ENCODE peak calls at places on chromosomes 16 and 17, in six cellular contexts. K, Y, S, V, F and J are unnamed samples.

GRCh38 chr16:78996806-78997205 is 603.7 kb downstream of the MAF start:
- DNase-seq in K (no peak), Y (no peak), S (no peak), V (no peak), F (no peak), J (no peak)

GRCh38 chr17:82927661-82928601 is 88.1 kb upstream of the ZNF750 start:
- DNase-seq in K (no peak), Y (no peak), S (no peak), V (no peak), F (peak), J (no peak)

GRCh38 chr17:82568997-82569393 is 49.5 kb downstream of the FOXK2 start:
- DNase-seq in K (no peak), Y (no peak), S (no peak), V (no peak), F (no peak), J (no peak)

GRCh38 chr16:75496546-75496945 is 1.3 kb upstream of the CHST6 start:
- DNase-seq in K (no peak), Y (no peak), S (no peak), V (no peak), F (no peak), J (no peak)

GRCh38 chr16:17499223-17499902 is 28.6 kb upstream of the XYLT1 start:
- DNase-seq in K (no peak), Y (no peak), S (no peak), V (no peak), F (no peak), J (no peak)

GRCh38 chr16:5490499-5490898 is 392.9 kb upstream of the EEF2KMT start:
- DNase-seq in K (no peak), Y (peak), S (no peak), V (peak), F (no peak), J (peak)

GRCh38 chr16:65336169-65336568 is 214.3 kb upstream of the CDH11 start:
- DNase-seq in K (peak), Y (no peak), S (no peak), V (no peak), F (no peak), J (no peak)

GRCh38 chr17:345992-346785 is 6.4 kb downstream of the RPH3AL start:
- DNase-seq in K (no peak), Y (no peak), S (no peak), V (no peak), F (no peak), J (no peak)

GRCh38 chr17:35287286-35287811 is 44.5 kb downstream of the SLFN5 start:
- DNase-seq in K (no peak), Y (no peak), S (no peak), V (no peak), F (no peak), J (no peak)

GRCh38 chr17:60863892-60864673 is 186.4 kb downstream of the BCAS3 start:
- DNase-seq in K (peak), Y (no peak), S (no peak), V (no peak), F (no peak), J (no peak)

GRCh38 chr17:29235904-29236303 is 10.8 kb upstream of the CRYBA1 start:
- DNase-seq in K (no peak), Y (no peak), S (no peak), V (no peak), F (no peak), J (no peak)

GRCh38 chr17:80647746-80648145 is 103.1 kb downstream of the RPTOR start:
- DNase-seq in K (peak), Y (peak), S (no peak), V (no peak), F (no peak), J (no peak)

GRCh38 chr17:8563981-8564602 is 66.4 kb downstream of the MYH10 start:
- DNase-seq in K (peak), Y (no peak), S (no peak), V (no peak), F (no peak), J (no peak)

GRCh38 chr16:2163211-2163881 is 7.8 kb downstream of the TRAF7 start:
- DNase-seq in K (no peak), Y (no peak), S (no peak), V (no peak), F (no peak), J (no peak)

GRCh38 chr17:32927201-32927723 is 691 bp upstream of the TMEM98 start:
- DNase-seq in K (no peak), Y (no peak), S (no peak), V (no peak), F (no peak), J (no peak)

GRCh38 chr17:72724375-72724774 is 368.1 kb downstream of the SLC39A11 start:
- DNase-seq in K (no peak), Y (no peak), S (no peak), V (no peak), F (no peak), J (no peak)

GRCh38 chr17:49297141-49297540 is 64.9 kb downstream of the ZNF652 start:
- DNase-seq in K (no peak), Y (no peak), S (no peak), V (no peak), F (no peak), J (no peak)

GRCh38 chr16:30028438-30029093 is 2.5 kb downstream of the TLCD3B start:
- DNase-seq in K (no peak), Y (peak), S (no peak), V (no peak), F (no peak), J (peak)

GRCh38 chr17:77741109-77741508 is 217.4 kb upstream of the TNRC6C start:
- DNase-seq in K (no peak), Y (peak), S (no peak), V (no peak), F (no peak), J (peak)

GRCh38 chr16:23009075-23009474 is 140.2 kb downstream of the USP31 start:
- DNase-seq in K (no peak), Y (no peak), S (no peak), V (no peak), F (no peak), J (no peak)

GRCh38 chr17:6479626-6480324 is 35.5 kb downstream of the PIMREG start:
- DNase-seq in K (no peak), Y (no peak), S (no peak), V (no peak), F (no peak), J (no peak)

GRCh38 chr17:10172241-10172741 is 26.1 kb downstream of the GAS7 start:
- DNase-seq in K (no peak), Y (no peak), S (no peak), V (no peak), F (no peak), J (no peak)

GRCh38 chr16:89669755-89670154 is 12.1 kb downstream of the SPATA33 start:
- DNase-seq in K (no peak), Y (no peak), S (no peak), V (no peak), F (no peak), J (no peak)

GRCh38 chr17:82047914-82048570 is 3.6 kb downstream of the RFNG start:
- DNase-seq in K (no peak), Y (no peak), S (no peak), V (no peak), F (no peak), J (no peak)

GRCh38 chr17:2218426-2218825 is 85.2 kb downstream of the SMG6 start:
- DNase-seq in K (no peak), Y (no peak), S (no peak), V (no peak), F (no peak), J (no peak)

GRCh38 chr16:83923581-83924365 is 24.9 kb downstream of the MLYCD start:
- DNase-seq in K (no peak), Y (no peak), S (no peak), V (no peak), F (peak), J (no peak)

GRCh38 chr17:30372755-30373154 is 6.0 kb upstream of the CPD start:
- DNase-seq in K (no peak), Y (no peak), S (no peak), V (no peak), F (no peak), J (peak)

GRCh38 chr17:31582151-31582907 is 190.9 kb downstream of the RAB11FIP4 start:
- DNase-seq in K (no peak), Y (no peak), S (no peak), V (no peak), F (peak), J (no peak)